ENCODE peak calls at places on chromosomes 12 and 14, in eight cellular contexts. One of them, this sample, is unnamed. For H3K4me1, the result is how much of the 10 kb centered on the place peaks cover.

GRCh38 chr12:47433876-47434275 is 272.0 kb downstream of the RPAP3 start:
- DNase-seq in sigmoid colon: no peak
- DNase-seq in IMR-90: peak
- DNase-seq in body of pancreas: no peak
- DNase-seq in esophagus squamous epithelium: no peak
- DNase-seq in uterus: no peak
- DNase-seq in spleen: no peak
- DNase-seq in endothelial cell of umbilical vein: no peak
- DNase-seq in this sample: no peak

GRCh38 chr12:105716621-105717020 is 386.1 kb downstream of the C12orf75 start:
- DNase-seq in sigmoid colon: no peak
- DNase-seq in IMR-90: no peak
- DNase-seq in body of pancreas: no peak
- DNase-seq in esophagus squamous epithelium: no peak
- DNase-seq in uterus: no peak
- DNase-seq in spleen: no peak
- DNase-seq in endothelial cell of umbilical vein: no peak
- DNase-seq in this sample: no peak

GRCh38 chr14:69855180-69855817 is 23.9 kb upstream of the SMOC1 start:
- DNase-seq in sigmoid colon: no peak
- DNase-seq in IMR-90: no peak
- DNase-seq in body of pancreas: no peak
- DNase-seq in esophagus squamous epithelium: no peak
- DNase-seq in uterus: no peak
- DNase-seq in spleen: no peak
- DNase-seq in endothelial cell of umbilical vein: no peak
- DNase-seq in this sample: no peak

GRCh38 chr12:116633515-116633914 is 74.3 kb downstream of the MAP1LC3B2 start:
- DNase-seq in sigmoid colon: no peak
- DNase-seq in IMR-90: no peak
- DNase-seq in body of pancreas: no peak
- DNase-seq in esophagus squamous epithelium: no peak
- DNase-seq in uterus: no peak
- DNase-seq in spleen: no peak
- DNase-seq in endothelial cell of umbilical vein: no peak
- DNase-seq in this sample: no peak

GRCh38 chr12:114936148-114937099 is 252.4 kb upstream of the TBX3 start:
- DNase-seq in sigmoid colon: no peak
- DNase-seq in IMR-90: peak
- DNase-seq in body of pancreas: no peak
- DNase-seq in esophagus squamous epithelium: no peak
- DNase-seq in uterus: no peak
- DNase-seq in spleen: no peak
- DNase-seq in endothelial cell of umbilical vein: no peak
- DNase-seq in this sample: peak

GRCh38 chr12:52032431-52032796 is 18.8 kb upstream of the NR4A1 start:
- DNase-seq in sigmoid colon: peak
- DNase-seq in IMR-90: peak
- DNase-seq in body of pancreas: peak
- DNase-seq in esophagus squamous epithelium: no peak
- DNase-seq in uterus: peak
- DNase-seq in spleen: no peak
- DNase-seq in endothelial cell of umbilical vein: peak
- DNase-seq in this sample: peak

GRCh38 chr12:51028811-51029146 is 2.6 kb upstream of the SLC11A2 start:
- DNase-seq in sigmoid colon: no peak
- DNase-seq in IMR-90: no peak
- DNase-seq in body of pancreas: no peak
- DNase-seq in esophagus squamous epithelium: no peak
- DNase-seq in uterus: no peak
- DNase-seq in spleen: no peak
- DNase-seq in endothelial cell of umbilical vein: no peak
- DNase-seq in this sample: no peak

GRCh38 chr12:26786491-26787124 is 46.4 kb downstream of the ITPR2 start:
- DNase-seq in sigmoid colon: no peak
- DNase-seq in IMR-90: peak
- DNase-seq in body of pancreas: no peak
- DNase-seq in esophagus squamous epithelium: no peak
- DNase-seq in uterus: no peak
- DNase-seq in spleen: no peak
- DNase-seq in endothelial cell of umbilical vein: no peak
- DNase-seq in this sample: no peak

GRCh38 chr12:1737643-1738286 is 46.9 kb downstream of the ADIPOR2 start:
- DNase-seq in sigmoid colon: no peak
- DNase-seq in IMR-90: no peak
- DNase-seq in body of pancreas: no peak
- DNase-seq in esophagus squamous epithelium: no peak
- DNase-seq in uterus: no peak
- DNase-seq in spleen: no peak
- DNase-seq in endothelial cell of umbilical vein: no peak
- DNase-seq in this sample: no peak

GRCh38 chr12:5247144-5247543 is 184.8 kb upstream of the NTF3 start:
- DNase-seq in sigmoid colon: no peak
- DNase-seq in IMR-90: no peak
- DNase-seq in body of pancreas: no peak
- DNase-seq in esophagus squamous epithelium: no peak
- DNase-seq in uterus: no peak
- DNase-seq in spleen: no peak
- DNase-seq in endothelial cell of umbilical vein: no peak
- DNase-seq in this sample: no peak

GRCh38 chr12:51450816-51451215 is 26.2 kb downstream of the SLC4A8 start:
- DNase-seq in sigmoid colon: no peak
- DNase-seq in IMR-90: no peak
- DNase-seq in body of pancreas: no peak
- DNase-seq in esophagus squamous epithelium: no peak
- DNase-seq in uterus: no peak
- DNase-seq in spleen: no peak
- DNase-seq in endothelial cell of umbilical vein: no peak
- DNase-seq in this sample: peak

GRCh38 chr14:95360828-95361227 is 41.1 kb upstream of the CLMN start:
- DNase-seq in sigmoid colon: no peak
- DNase-seq in IMR-90: no peak
- DNase-seq in body of pancreas: no peak
- DNase-seq in esophagus squamous epithelium: no peak
- DNase-seq in uterus: no peak
- DNase-seq in spleen: no peak
- DNase-seq in endothelial cell of umbilical vein: no peak
- DNase-seq in this sample: no peak

GRCh38 chr14:94903338-94903737 is 133.4 kb upstream of the GSC start:
- DNase-seq in sigmoid colon: peak
- DNase-seq in IMR-90: no peak
- DNase-seq in body of pancreas: no peak
- DNase-seq in esophagus squamous epithelium: no peak
- DNase-seq in uterus: no peak
- DNase-seq in spleen: peak
- DNase-seq in endothelial cell of umbilical vein: no peak
- DNase-seq in this sample: no peak

GRCh38 chr14:32648434-32648833 is 290.2 kb upstream of the NPAS3 start:
- DNase-seq in sigmoid colon: no peak
- DNase-seq in IMR-90: peak
- DNase-seq in body of pancreas: no peak
- DNase-seq in esophagus squamous epithelium: no peak
- DNase-seq in uterus: no peak
- DNase-seq in spleen: no peak
- DNase-seq in endothelial cell of umbilical vein: no peak
- DNase-seq in this sample: no peak

GRCh38 chr14:50059773-50060629 is 56.4 kb downstream of the VCPKMT start:
- DNase-seq in sigmoid colon: no peak
- DNase-seq in IMR-90: no peak
- DNase-seq in body of pancreas: no peak
- DNase-seq in esophagus squamous epithelium: no peak
- DNase-seq in uterus: no peak
- DNase-seq in spleen: peak
- DNase-seq in endothelial cell of umbilical vein: no peak
- DNase-seq in this sample: no peak

GRCh38 chr14:50063876-50064420 is 52.4 kb downstream of the VCPKMT start:
- DNase-seq in sigmoid colon: no peak
- DNase-seq in IMR-90: no peak
- DNase-seq in body of pancreas: no peak
- DNase-seq in esophagus squamous epithelium: no peak
- DNase-seq in uterus: no peak
- DNase-seq in spleen: peak
- DNase-seq in endothelial cell of umbilical vein: no peak
- DNase-seq in this sample: no peak

GRCh38 chr14:50062438-50063039 is 53.8 kb downstream of the VCPKMT start:
- DNase-seq in sigmoid colon: no peak
- DNase-seq in IMR-90: peak
- DNase-seq in body of pancreas: peak
- DNase-seq in esophagus squamous epithelium: peak
- DNase-seq in uterus: peak
- DNase-seq in spleen: peak
- DNase-seq in endothelial cell of umbilical vein: peak
- DNase-seq in this sample: no peak

GRCh38 chr14:50061664-50062437 is 54.5 kb downstream of the VCPKMT start:
- DNase-seq in sigmoid colon: no peak
- DNase-seq in IMR-90: peak
- DNase-seq in body of pancreas: peak
- DNase-seq in esophagus squamous epithelium: peak
- DNase-seq in uterus: peak
- DNase-seq in spleen: peak
- DNase-seq in endothelial cell of umbilical vein: peak
- DNase-seq in this sample: peak

DNA sequence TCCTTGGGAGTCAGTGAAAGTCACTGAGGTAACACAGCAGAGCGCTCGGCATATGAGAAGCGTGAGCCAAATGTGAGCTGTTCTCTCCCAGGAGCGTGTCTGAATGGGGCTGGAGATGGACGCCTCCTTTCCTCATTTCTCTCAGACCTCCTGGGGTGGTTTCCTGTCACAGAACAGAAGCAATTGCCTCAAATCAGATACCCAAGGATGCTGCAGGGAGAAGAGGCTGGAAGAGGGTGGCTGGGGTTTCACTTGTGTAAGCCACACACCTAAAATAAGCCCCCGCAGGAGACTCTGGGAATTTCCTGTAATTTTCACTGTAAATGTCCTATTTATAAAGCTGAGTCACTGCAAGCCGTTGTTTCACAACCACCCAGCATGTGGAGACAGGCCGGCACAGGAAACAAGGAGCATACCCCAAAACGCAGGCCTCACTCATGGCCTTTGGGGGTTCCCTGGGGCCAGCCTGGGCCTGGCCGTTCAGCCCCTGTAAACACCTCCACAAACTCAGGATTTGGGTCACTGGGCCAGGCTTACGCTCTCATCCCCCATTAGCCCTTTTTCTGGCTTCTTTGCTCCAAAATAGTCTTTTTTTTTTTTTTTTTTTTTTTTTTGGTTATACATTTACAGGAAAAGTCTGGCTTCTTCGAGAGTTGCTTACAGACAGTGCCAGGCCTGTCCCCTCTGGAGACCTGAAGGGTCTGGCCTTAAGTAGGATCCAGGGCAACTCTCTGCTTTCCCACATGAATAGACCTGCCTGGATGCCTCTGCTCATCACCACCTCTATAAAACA is 55.3 kb downstream of the VCPKMT start:
- DNase-seq in sigmoid colon: peak
- DNase-seq in IMR-90: peak
- DNase-seq in body of pancreas: peak
- DNase-seq in esophagus squamous epithelium: no peak
- DNase-seq in uterus: peak
- DNase-seq in spleen: peak
- DNase-seq in endothelial cell of umbilical vein: peak
- DNase-seq in this sample: peak
- TF ChIP-seq CTCF in sigmoid colon: no peak
- TF ChIP-seq CTCF in IMR-90: no peak
- TF ChIP-seq CTCF in body of pancreas: no peak
- TF ChIP-seq CTCF in esophagus squamous epithelium: no peak
- TF ChIP-seq CTCF in uterus: no peak
- TF ChIP-seq CTCF in spleen: no peak
- TF ChIP-seq CTCF in endothelial cell of umbilical vein: peak
- TF ChIP-seq CTCF in this sample: no peak

GRCh38 chr12:64403708-64404469 is at the start of gene XPOT:
- DNase-seq in sigmoid colon: peak
- DNase-seq in IMR-90: peak
- DNase-seq in body of pancreas: peak
- DNase-seq in esophagus squamous epithelium: peak
- DNase-seq in uterus: peak
- DNase-seq in spleen: peak
- DNase-seq in endothelial cell of umbilical vein: peak
- DNase-seq in this sample: peak
- TF ChIP-seq POLR2A in sigmoid colon: no peak
- TF ChIP-seq POLR2A in IMR-90: peak
- TF ChIP-seq POLR2A in body of pancreas: peak
- TF ChIP-seq POLR2A in esophagus squamous epithelium: no peak
- TF ChIP-seq POLR2A in uterus: no peak
- TF ChIP-seq POLR2A in spleen: peak
- TF ChIP-seq POLR2A in endothelial cell of umbilical vein: peak
- TF ChIP-seq POLR2A in this sample: peak

DNA sequence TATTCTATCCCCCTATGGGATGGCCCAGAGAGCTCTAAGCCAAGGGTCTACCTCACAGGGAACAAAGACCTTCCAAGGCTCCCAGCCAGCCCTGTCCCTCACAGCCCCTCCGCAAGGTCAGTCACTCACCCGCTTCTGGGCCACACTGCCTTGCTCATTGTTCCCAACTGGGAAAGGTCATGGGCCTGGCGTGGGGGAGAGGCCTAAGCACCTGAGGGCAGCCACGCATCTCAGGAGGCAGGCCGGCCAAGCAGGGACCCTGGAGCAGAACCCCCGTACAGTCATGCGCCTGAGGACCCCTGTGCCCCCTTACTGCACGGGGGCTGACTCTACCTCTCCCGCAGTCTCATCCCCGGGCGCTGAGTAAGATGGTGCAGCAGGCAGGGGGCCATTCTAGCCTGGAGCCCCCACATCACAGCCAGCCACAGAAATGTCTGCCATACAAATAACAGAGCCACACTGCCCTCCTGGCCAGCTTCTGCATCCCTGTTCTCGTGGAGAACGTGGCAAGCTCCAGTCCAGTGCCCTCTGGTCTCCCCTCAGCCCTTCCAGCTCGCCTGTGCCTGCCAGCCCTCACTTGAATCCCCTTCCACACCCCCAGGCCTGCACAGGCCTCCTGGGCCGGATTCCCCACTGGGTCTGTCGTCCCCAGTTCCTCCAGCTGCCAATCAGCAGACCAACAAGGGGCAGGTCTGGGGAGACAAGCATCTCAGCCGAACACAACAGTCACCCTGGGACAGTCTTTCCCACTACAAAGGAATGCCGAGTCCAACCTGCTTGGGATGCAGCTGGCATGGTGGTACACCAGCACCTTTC is 16.3 kb downstream of the CCDC85C start:
- DNase-seq in sigmoid colon: no peak
- DNase-seq in IMR-90: no peak
- DNase-seq in body of pancreas: no peak
- DNase-seq in esophagus squamous epithelium: no peak
- DNase-seq in uterus: no peak
- DNase-seq in spleen: no peak
- DNase-seq in endothelial cell of umbilical vein: no peak
- DNase-seq in this sample: no peak
- H3K4me1 ChIP-seq in sigmoid colon: half or more
- H3K4me1 ChIP-seq in IMR-90: under half
- H3K4me1 ChIP-seq in body of pancreas: under half
- H3K4me1 ChIP-seq in esophagus squamous epithelium: under half
- H3K4me1 ChIP-seq in uterus: under half
- H3K4me1 ChIP-seq in spleen: under half
- H3K4me1 ChIP-seq in endothelial cell of umbilical vein: under half
- H3K4me1 ChIP-seq in this sample: under half

DNA sequence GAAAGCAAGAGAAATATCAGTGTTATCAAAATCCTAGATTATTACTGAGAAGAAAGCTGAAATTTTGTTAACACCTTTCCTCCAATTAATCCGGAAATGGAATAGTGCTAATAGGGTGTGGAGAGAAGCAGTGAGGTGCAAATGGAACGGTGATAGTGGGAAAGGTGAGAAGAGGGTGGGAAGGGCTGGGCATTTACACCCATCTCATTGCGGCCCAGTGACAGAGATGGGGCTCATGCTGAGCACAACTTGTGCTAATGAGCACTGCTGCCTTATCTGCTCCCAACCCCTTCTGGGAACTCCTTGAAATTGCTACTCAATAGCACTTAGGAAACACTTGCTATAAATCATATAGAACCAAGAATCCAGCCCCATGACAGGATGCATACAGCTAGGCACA is 94.4 kb downstream of the PTPRR start:
- DNase-seq in sigmoid colon: no peak
- DNase-seq in IMR-90: no peak
- DNase-seq in body of pancreas: no peak
- DNase-seq in esophagus squamous epithelium: no peak
- DNase-seq in uterus: no peak
- DNase-seq in spleen: no peak
- DNase-seq in endothelial cell of umbilical vein: no peak
- DNase-seq in this sample: no peak
- TF ChIP-seq CTCF in sigmoid colon: no peak
- TF ChIP-seq CTCF in IMR-90: no peak
- TF ChIP-seq CTCF in body of pancreas: no peak
- TF ChIP-seq CTCF in esophagus squamous epithelium: no peak
- TF ChIP-seq CTCF in uterus: no peak
- TF ChIP-seq CTCF in spleen: no peak
- TF ChIP-seq CTCF in endothelial cell of umbilical vein: no peak
- TF ChIP-seq CTCF in this sample: no peak